ENCODE peak calls at places on chromosomes 11 and 22, in five cellular contexts. H, F, X, U and P are unnamed samples.

GRCh38 chr22:47626428-47627390 is 864.3 kb downstream of the TBC1D22A start:
- DNase-seq in H (no peak), F (no peak), X (no peak), U (no peak), P (no peak)

GRCh38 chr11:43130616-43131015 is 181.2 kb upstream of the API5 start:
- DNase-seq in H (no peak), F (no peak), X (no peak), U (no peak), P (peak; percentile 15)

GRCh38 chr11:31804439-31805036 is 6.6 kb downstream of the PAX6 start:
- DNase-seq in H (no peak), F (no peak), X (no peak), U (no peak), P (no peak)

GRCh38 chr11:38824573-38824972 is 2226.5 kb upstream of the RAG2 start:
- DNase-seq in H (no peak), F (no peak), X (peak; percentile 57), U (peak; percentile 19), P (no peak)

GRCh38 chr11:134634897-134635831 is 223.1 kb upstream of the B3GAT1 start:
- DNase-seq in H (no peak), F (no peak), X (no peak), U (no peak), P (no peak)

GRCh38 chr11:45660717-45661416 is 4.6 kb downstream of the CHST1 start:
- DNase-seq in H (no peak), F (no peak), X (no peak), U (no peak), P (no peak)

GRCh38 chr11:110490886-110491285 is 61.1 kb downstream of the FDX1 start:
- DNase-seq in H (peak; percentile 90), F (peak; percentile 7), X (peak; percentile 79), U (peak; percentile 80), P (no peak)

GRCh38 chr22:20155330-20156041 is 4.6 kb upstream of the CCDC188 start:
- DNase-seq in H (peak; percentile 61), F (no peak), X (peak; percentile 12), U (no peak), P (no peak)

GRCh38 chr11:45927332-45927683 is 4.9 kb downstream of the LARGE2 start:
- DNase-seq in H (no peak), F (no peak), X (no peak), U (no peak), P (no peak)

DNA sequence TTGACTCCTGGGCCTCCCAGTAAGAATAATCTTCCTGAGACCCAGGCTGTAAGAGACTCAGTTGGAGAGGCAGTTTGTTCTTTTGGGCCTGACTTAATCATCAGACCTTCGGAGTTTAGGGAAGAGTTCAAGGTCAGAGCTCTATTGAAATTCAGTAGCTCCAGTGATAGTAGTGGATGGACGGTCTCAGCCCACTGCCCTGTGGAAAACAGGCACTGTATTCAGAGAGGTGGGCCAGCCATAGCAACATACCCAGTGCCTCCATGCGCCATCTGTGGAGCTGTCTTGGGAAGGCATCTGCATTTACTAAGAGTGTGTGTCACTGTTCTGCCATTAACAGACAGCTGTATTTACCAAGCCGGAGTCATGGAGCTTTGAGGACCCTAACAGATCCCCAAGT is 2.9 kb downstream of the SMARCB1 start:
- DNase-seq in H (no peak), F (no peak), X (no peak), U (no peak), P (no peak)
- TF ChIP-seq CTCF in H (peak; percentile 3), F (no peak), X (peak; percentile 1), U (peak; percentile 26), P (no peak)

GRCh38 chr11:73726825-73727224 is 34.0 kb downstream of the RAB6A start:
- DNase-seq in H (no peak), F (no peak), X (no peak), U (no peak), P (no peak)

GRCh38 chr11:73728000-73728399 is 32.9 kb downstream of the RAB6A start:
- DNase-seq in H (no peak), F (no peak), X (no peak), U (no peak), P (no peak)

GRCh38 chr11:73734996-73735395 is 25.9 kb downstream of the RAB6A start:
- DNase-seq in H (no peak), F (no peak), X (peak; percentile 18), U (peak; percentile 34), P (no peak)

GRCh38 chr11:73729594-73730206 is 31.2 kb downstream of the RAB6A start:
- DNase-seq in H (no peak), F (no peak), X (no peak), U (no peak), P (peak; percentile 35)
- TF ChIP-seq CTCF in H (peak; percentile 50), F (peak; percentile 56), X (peak; percentile 46), U (peak; percentile 17), P (peak; percentile 63)

DNA sequence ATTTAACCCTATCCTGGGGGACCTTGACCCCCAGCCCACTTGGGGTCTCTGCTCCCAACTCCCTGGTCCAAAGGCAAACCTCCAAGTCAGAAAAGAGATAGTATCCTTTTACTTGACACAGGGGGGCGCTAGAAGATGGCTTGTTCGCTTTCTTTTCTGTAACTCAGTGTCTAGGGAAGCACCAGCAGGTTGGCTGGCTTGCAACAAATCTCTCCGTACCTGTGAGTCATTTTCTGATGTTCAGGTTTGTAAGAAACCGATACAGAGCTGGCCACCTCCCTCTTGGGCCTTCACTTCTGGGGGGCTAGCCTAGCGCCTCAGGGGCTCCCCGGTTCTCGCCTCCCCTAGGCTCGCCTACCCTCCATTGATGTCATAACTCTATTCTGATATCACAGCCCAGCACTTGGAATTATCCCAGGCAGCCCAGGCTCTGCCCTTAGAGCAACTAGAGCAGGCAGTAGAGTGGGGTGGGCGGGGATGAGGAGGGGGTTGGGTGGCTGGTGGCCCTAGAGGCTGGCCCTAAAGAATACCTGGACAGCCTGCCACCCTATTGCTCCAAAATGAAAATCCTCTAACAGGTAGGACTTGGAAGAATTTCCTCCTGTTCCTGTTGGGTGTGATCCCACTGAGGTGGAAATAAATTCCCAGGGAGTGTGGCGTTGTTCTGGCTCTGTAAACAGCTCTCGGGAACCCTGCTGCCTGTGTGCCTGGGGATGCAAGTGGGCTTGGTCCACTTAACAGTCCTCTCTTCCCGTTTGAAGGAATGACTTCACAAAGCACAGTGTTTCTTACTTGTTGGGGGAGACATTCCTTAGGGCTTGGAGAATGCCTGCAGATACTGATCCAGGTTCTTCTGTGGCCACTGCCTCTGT is 69.4 kb downstream of the OSBP2 start:
- DNase-seq in H (peak; percentile 81), F (peak; percentile 69), X (peak; percentile 88), U (peak; percentile 86), P (peak; percentile 63)
- TF ChIP-seq CTCF in H (peak; percentile 73), F (peak; percentile 73), X (peak; percentile 72), U (peak; percentile 90), P (peak; percentile 73)

DNA sequence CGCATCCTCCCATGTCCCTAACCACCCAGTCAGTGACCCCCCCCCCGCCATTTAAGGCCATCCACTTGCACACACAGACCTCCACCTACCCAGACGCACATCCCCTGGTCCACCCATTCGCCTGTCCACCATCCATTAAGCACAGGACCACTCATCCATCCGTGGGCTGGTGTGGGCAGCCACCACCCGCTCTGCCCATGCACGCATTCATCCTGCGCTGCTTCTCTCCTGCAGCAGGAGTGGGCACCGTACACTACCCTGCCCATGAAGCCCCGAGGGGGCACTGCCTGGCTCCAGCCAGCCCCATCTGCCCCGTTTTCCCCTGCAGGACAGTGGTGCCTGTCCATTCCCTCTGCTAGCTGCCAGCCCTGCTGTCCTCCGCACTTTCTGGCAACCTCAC is 3.9 kb upstream of the SLC16A8 start:
- DNase-seq in H (no peak), F (no peak), X (no peak), U (no peak), P (no peak)
- TF ChIP-seq CTCF in H (no peak), F (no peak), X (no peak), U (no peak), P (no peak)

DNA sequence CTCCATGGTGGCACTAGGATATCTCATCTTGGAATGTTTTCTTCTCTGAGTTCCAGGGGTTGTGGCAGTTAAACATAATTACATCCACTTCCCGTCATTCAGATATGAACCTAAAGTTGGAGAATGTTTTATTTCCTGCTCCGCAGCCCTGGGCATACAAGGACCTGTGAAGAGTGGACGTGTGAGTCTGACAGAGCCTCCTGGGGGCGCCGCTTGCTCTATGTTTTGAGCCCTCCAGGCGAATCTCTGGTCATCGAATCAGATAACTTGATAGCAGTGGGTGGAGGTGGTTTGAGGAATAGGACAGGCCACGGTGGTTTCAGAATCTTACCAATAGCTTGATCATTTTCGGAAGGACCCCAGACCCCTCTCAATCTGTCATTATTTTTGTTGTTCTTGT is 174.2 kb downstream of the NTM start:
- DNase-seq in H (no peak), F (no peak), X (no peak), U (no peak), P (peak; percentile 28)
- TF ChIP-seq CTCF in H (no peak), F (no peak), X (no peak), U (no peak), P (no peak)

GRCh38 chr11:10473371-10473770 is 18.3 kb downstream of the AMPD3 start:
- DNase-seq in H (no peak), F (no peak), X (no peak), U (no peak), P (no peak)
- TF ChIP-seq CTCF in H (no peak), F (no peak), X (no peak), U (no peak), P (no peak)